ENCODE peak calls at places on chromosomes 3 and 15, in six cellular contexts. O is type B pancreatic cell, Q is Daoy, G is T-helper 1 cell, C is Kasumi-1, U is astrocyte of the spinal cord. M is an unnamed sample.

GRCh38 chr3:47104259-47104658 is 59.7 kb downstream of the SETD2 start:
- DNase-seq in O (no peak), Q (no peak), G (no peak), C (no peak), U (no peak), M (no peak)

GRCh38 chr3:24472358-24472757 is 22.3 kb downstream of the THRB start:
- DNase-seq in O (no peak), Q (no peak), G (no peak), C (no peak), U (no peak), M (no peak)

GRCh38 chr3:197487911-197488391 is 67.8 kb downstream of the BDH1 start:
- DNase-seq in O (no peak), Q (peak), G (no peak), C (no peak), U (peak), M (no peak)

GRCh38 chr3:13258280-13258679 is 161.8 kb downstream of the NUP210 start:
- DNase-seq in O (no peak), Q (no peak), G (no peak), C (no peak), U (no peak), M (no peak)

GRCh38 chr3:98596902-98597500 is 3.6 kb upstream of the CPOX start:
- DNase-seq in O (no peak), Q (no peak), G (no peak), C (peak), U (peak), M (peak)

GRCh38 chr3:132090921-132091320 is 56.1 kb upstream of the CPNE4 start:
- DNase-seq in O (no peak), Q (no peak), G (no peak), C (no peak), U (no peak), M (peak)

GRCh38 chr15:69390575-69390974 is 23.6 kb upstream of the KIF23 start:
- DNase-seq in O (no peak), Q (peak), G (no peak), C (no peak), U (peak), M (no peak)

GRCh38 chr15:60346077-60346476 is 51.7 kb downstream of the ANXA2 start:
- DNase-seq in O (no peak), Q (no peak), G (no peak), C (no peak), U (peak), M (no peak)

GRCh38 chr15:68875377-68876116 is 54.8 kb upstream of the SPESP1 start:
- DNase-seq in O (peak), Q (peak), G (peak), C (peak), U (peak), M (peak)

GRCh38 chr15:65323071-65323511 is 18.6 kb downstream of the RNU5B-1 start:
- DNase-seq in O (no peak), Q (peak), G (no peak), C (no peak), U (peak), M (peak)

M was measured in A673.